ENCODE peak calls at places on chromosomes 13 and 19, in ten cellular contexts. Q, L, O, Y, R, Z, P, V, N and F are unnamed samples.

GRCh38 chr13:94050686-94051085 is 428.8 kb downstream of the DCT start:
- DNase-seq in N (no peak), Q (no peak), P (no peak), V (no peak), L (no peak), Z (no peak), R (no peak), O (no peak), Y (no peak), F (no peak)

GRCh38 chr19:4390017-4390861 is 10.1 kb downstream of the SH3GL1 start:
- DNase-seq in Z (no peak), P (no peak), L (no peak), R (no peak), N (peak; percentile 55), Y (no peak), V (no peak), Q (no peak), O (no peak), F (no peak)

GRCh38 chr19:49290517-49290916 is 34.5 kb downstream of the SLC6A16 start:
- DNase-seq in R (no peak), P (no peak), Y (no peak), N (no peak), L (no peak), Z (no peak), Q (no peak), V (no peak), O (no peak), F (no peak)

GRCh38 chr19:28940751-28941500 is 272.0 kb downstream of the UQCRFS1 start:
- DNase-seq in L (no peak), V (no peak), Q (no peak), R (no peak), N (no peak), O (no peak), Z (no peak), Y (no peak), P (no peak), F (no peak)

GRCh38 chr19:48135411-48135810 is 24.8 kb upstream of the PLA2G4C start:
- DNase-seq in L (no peak), Y (no peak), Q (no peak), V (no peak), Z (peak; percentile 30), O (no peak), P (no peak), N (no peak), R (no peak), F (no peak)

GRCh38 chr19:39110263-39110967 is 15.2 kb upstream of the PAK4 start:
- DNase-seq in L (peak; percentile 56), Q (peak; percentile 58), Z (peak; percentile 91), Y (peak; percentile 64), P (no peak), V (peak; percentile 12), N (peak; percentile 70), R (peak; percentile 29), O (peak; percentile 68), F (peak; percentile 17)

GRCh38 chr19:55383789-55384575 is at the start of gene TMEM238:
- DNase-seq in V (peak; percentile 25), P (peak; percentile 31), L (no peak), N (peak; percentile 83), R (no peak), Y (peak; percentile 63), Q (peak; percentile 27), O (peak; percentile 72), Z (peak; percentile 83), F (peak; percentile 27)

GRCh38 chr13:49341517-49341916 is 93.8 kb downstream of the CDADC1 start:
- DNase-seq in Q (no peak), O (no peak), V (no peak), N (no peak), R (no peak), P (no peak), Z (no peak), Y (no peak), L (no peak), F (no peak)

GRCh38 chr13:77784531-77784930 is 87.0 kb downstream of the SLAIN1 start:
- DNase-seq in Y (no peak), L (no peak), O (no peak), R (no peak), P (no peak), V (no peak), N (no peak), Q (no peak), Z (no peak), F (no peak)

GRCh38 chr19:12788025-12788681 is 3.1 kb upstream of the JUNB start:
- DNase-seq in Z (no peak), L (no peak), P (no peak), Y (no peak), R (no peak), O (no peak), N (no peak), V (no peak), Q (no peak), F (no peak)

GRCh38 chr19:10352764-10353671 is 13.6 kb upstream of the ICAM3 start:
- DNase-seq in O (peak; percentile 97), R (no peak), Q (no peak), Y (no peak), L (no peak), N (peak; percentile 93), P (no peak), V (no peak), Z (no peak), F (no peak)

GRCh38 chr19:6577410-6578125 is 13.4 kb downstream of the CD70 start:
- DNase-seq in N (no peak), P (no peak), Q (no peak), Y (peak; percentile 90), O (no peak), R (no peak), V (no peak), Z (no peak), L (no peak), F (no peak)

GRCh38 chr13:112727581-112727980 is 37.7 kb downstream of the ATP11A start:
- DNase-seq in O (no peak), Z (no peak), L (no peak), N (no peak), Q (no peak), P (no peak), R (no peak), V (no peak), Y (no peak), F (no peak)

GRCh38 chr19:19606021-19606420 is 12.5 kb downstream of the PBX4 start:
- DNase-seq in N (no peak), R (no peak), Y (peak; percentile 95), Q (peak; percentile 45), V (no peak), Z (peak; percentile 47), P (no peak), O (peak; percentile 40), L (peak; percentile 24), F (peak; percentile 69)